ENCODE peak calls at places on chromosomes 11 and 22, in six cellular contexts. One of them, this sample, is unnamed.

GRCh38 chr11:9893474-9893873 is 229.6 kb downstream of the SWAP70 start:
- DNase-seq in body of pancreas: no peak
- DNase-seq in AG09309: no peak
- DNase-seq in upper lobe of right lung: no peak
- DNase-seq in pancreas: no peak
- DNase-seq in uterus: no peak
- DNase-seq in this sample: no peak

GRCh38 chr22:45969414-45969799 is 7.6 kb downstream of the WNT7B start:
- DNase-seq in body of pancreas: no peak
- DNase-seq in AG09309: no peak
- DNase-seq in upper lobe of right lung: no peak
- DNase-seq in pancreas: no peak
- DNase-seq in uterus: no peak
- DNase-seq in this sample: no peak

GRCh38 chr11:122642971-122643370 is 12.6 kb upstream of the UBASH3B start:
- DNase-seq in body of pancreas: no peak
- DNase-seq in AG09309: no peak
- DNase-seq in upper lobe of right lung: no peak
- DNase-seq in pancreas: no peak
- DNase-seq in uterus: no peak
- DNase-seq in this sample: no peak

GRCh38 chr11:118295834-118296454 is 8.6 kb upstream of the CD3E start:
- DNase-seq in body of pancreas: peak
- DNase-seq in AG09309: no peak
- DNase-seq in upper lobe of right lung: no peak
- DNase-seq in pancreas: no peak
- DNase-seq in uterus: no peak
- DNase-seq in this sample: no peak

GRCh38 chr11:111620518-111620917 is 18.3 kb downstream of the SIK2 start:
- DNase-seq in body of pancreas: no peak
- DNase-seq in AG09309: no peak
- DNase-seq in upper lobe of right lung: no peak
- DNase-seq in pancreas: no peak
- DNase-seq in uterus: no peak
- DNase-seq in this sample: no peak

GRCh38 chr11:82105331-82105992 is 628.2 kb downstream of the FAM181B start:
- DNase-seq in body of pancreas: no peak
- DNase-seq in AG09309: no peak
- DNase-seq in upper lobe of right lung: no peak
- DNase-seq in pancreas: no peak
- DNase-seq in uterus: no peak
- DNase-seq in this sample: no peak

GRCh38 chr11:17771841-17772401 is 37.3 kb downstream of the KCNC1 start:
- DNase-seq in body of pancreas: no peak
- DNase-seq in AG09309: no peak
- DNase-seq in upper lobe of right lung: no peak
- DNase-seq in pancreas: no peak
- DNase-seq in uterus: no peak
- DNase-seq in this sample: no peak

GRCh38 chr11:72395993-72396392 is 38.3 kb downstream of the CLPB start:
- DNase-seq in body of pancreas: no peak
- DNase-seq in AG09309: no peak
- DNase-seq in upper lobe of right lung: no peak
- DNase-seq in pancreas: no peak
- DNase-seq in uterus: no peak
- DNase-seq in this sample: no peak

GRCh38 chr22:21697021-21697771 is 31.4 kb downstream of the PPIL2 start:
- DNase-seq in body of pancreas: no peak
- DNase-seq in AG09309: no peak
- DNase-seq in upper lobe of right lung: no peak
- DNase-seq in pancreas: no peak
- DNase-seq in uterus: no peak
- DNase-seq in this sample: no peak

GRCh38 chr22:19962246-19962908 is 20.8 kb upstream of the TXNRD2 start:
- DNase-seq in body of pancreas: peak
- DNase-seq in AG09309: no peak
- DNase-seq in upper lobe of right lung: peak
- DNase-seq in pancreas: peak
- DNase-seq in uterus: peak
- DNase-seq in this sample: peak

GRCh38 chr11:6928916-6929315 is 2.7 kb downstream of the ZNF215 start:
- DNase-seq in body of pancreas: no peak
- DNase-seq in AG09309: no peak
- DNase-seq in upper lobe of right lung: no peak
- DNase-seq in pancreas: no peak
- DNase-seq in uterus: no peak
- DNase-seq in this sample: no peak

GRCh38 chr11:128324051-128324481 is 263.3 kb downstream of the ETS1 start:
- DNase-seq in body of pancreas: no peak
- DNase-seq in AG09309: no peak
- DNase-seq in upper lobe of right lung: no peak
- DNase-seq in pancreas: no peak
- DNase-seq in uterus: no peak
- DNase-seq in this sample: no peak

GRCh38 chr22:36141481-36141880 is 19.1 kb downstream of the APOL3 start:
- DNase-seq in body of pancreas: no peak
- DNase-seq in AG09309: no peak
- DNase-seq in upper lobe of right lung: no peak
- DNase-seq in pancreas: no peak
- DNase-seq in uterus: no peak
- DNase-seq in this sample: no peak

GRCh38 chr22:36135306-36135705 is 25.2 kb downstream of the APOL3 start:
- DNase-seq in body of pancreas: no peak
- DNase-seq in AG09309: no peak
- DNase-seq in upper lobe of right lung: no peak
- DNase-seq in pancreas: no peak
- DNase-seq in uterus: no peak
- DNase-seq in this sample: no peak

GRCh38 chr22:36134167-36134566 is 26.4 kb downstream of the APOL3 start:
- DNase-seq in body of pancreas: no peak
- DNase-seq in AG09309: no peak
- DNase-seq in upper lobe of right lung: no peak
- DNase-seq in pancreas: no peak
- DNase-seq in uterus: no peak
- DNase-seq in this sample: no peak

GRCh38 chr22:36136475-36136874 is 24.1 kb downstream of the APOL3 start:
- DNase-seq in body of pancreas: no peak
- DNase-seq in AG09309: no peak
- DNase-seq in upper lobe of right lung: no peak
- DNase-seq in pancreas: no peak
- DNase-seq in uterus: no peak
- DNase-seq in this sample: no peak

DNA sequence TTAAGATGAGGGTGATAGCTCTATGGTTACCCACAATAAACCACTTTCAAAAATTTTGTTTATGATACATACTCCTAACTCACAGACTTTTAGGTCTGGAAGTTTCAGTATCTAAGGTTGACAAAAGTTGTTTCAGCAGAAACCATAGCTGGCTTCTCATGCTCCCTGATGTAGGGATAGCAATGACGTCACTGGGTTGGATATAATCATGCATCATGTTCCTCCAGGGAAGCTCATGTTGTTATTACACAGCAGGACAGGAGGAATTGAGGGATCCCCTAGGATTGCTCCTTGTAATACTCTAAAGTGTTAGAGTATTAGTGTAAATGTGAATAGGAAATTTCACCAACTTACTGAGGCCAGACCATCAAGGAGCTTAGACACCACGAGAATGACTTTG is 23.6 kb downstream of the APOL3 start:
- DNase-seq in body of pancreas: no peak
- DNase-seq in AG09309: no peak
- DNase-seq in upper lobe of right lung: no peak
- DNase-seq in pancreas: no peak
- DNase-seq in uterus: no peak
- DNase-seq in this sample: no peak
- TF ChIP-seq CTCF in body of pancreas: no peak
- TF ChIP-seq CTCF in AG09309: no peak
- TF ChIP-seq CTCF in upper lobe of right lung: no peak
- TF ChIP-seq CTCF in pancreas: no peak
- TF ChIP-seq CTCF in uterus: no peak
- TF ChIP-seq CTCF in this sample: no peak

DNA sequence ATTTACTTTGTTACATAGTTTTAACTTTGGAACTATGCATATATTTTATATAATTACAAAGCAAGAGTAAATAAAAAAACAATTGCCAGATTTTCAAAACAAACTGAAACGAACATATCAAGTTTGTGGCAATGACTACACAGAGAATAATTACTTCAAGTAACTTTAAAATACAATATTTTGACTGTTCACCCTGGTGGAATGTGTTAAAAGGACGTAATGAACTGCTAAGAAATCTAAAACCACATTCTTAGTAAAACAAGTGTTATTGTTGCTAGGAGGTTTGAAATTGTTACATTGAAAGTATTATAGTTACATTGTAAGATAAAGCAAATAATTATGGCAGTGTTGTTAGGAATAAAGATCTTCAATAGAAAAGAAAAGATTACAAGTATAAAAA is 71.4 kb downstream of the SFI1 start:
- DNase-seq in body of pancreas: no peak
- DNase-seq in AG09309: no peak
- DNase-seq in upper lobe of right lung: no peak
- DNase-seq in pancreas: no peak
- DNase-seq in uterus: no peak
- DNase-seq in this sample: no peak
- H3K4me3 ChIP-seq in body of pancreas: no peak
- H3K4me3 ChIP-seq in AG09309: no peak
- H3K4me3 ChIP-seq in upper lobe of right lung: no peak
- H3K4me3 ChIP-seq in pancreas: no peak
- H3K4me3 ChIP-seq in uterus: no peak
- H3K4me3 ChIP-seq in this sample: no peak

GRCh38 chr11:84396521-84396920 is 1110.4 kb upstream of the CCDC90B start:
- DNase-seq in body of pancreas: no peak
- DNase-seq in AG09309: no peak
- DNase-seq in upper lobe of right lung: no peak
- DNase-seq in pancreas: no peak
- DNase-seq in uterus: no peak
- DNase-seq in this sample: no peak

GRCh38 chr11:84398017-84398626 is 1112.0 kb upstream of the CCDC90B start:
- DNase-seq in body of pancreas: no peak
- DNase-seq in AG09309: peak
- DNase-seq in upper lobe of right lung: no peak
- DNase-seq in pancreas: no peak
- DNase-seq in uterus: no peak
- DNase-seq in this sample: peak
- TF ChIP-seq CTCF in body of pancreas: peak
- TF ChIP-seq CTCF in AG09309: peak
- TF ChIP-seq CTCF in upper lobe of right lung: no peak
- TF ChIP-seq CTCF in pancreas: no peak
- TF ChIP-seq CTCF in uterus: no peak
- TF ChIP-seq CTCF in this sample: peak

GRCh38 chr11:65871811-65872548 is 620 bp downstream of the EFEMP2 start:
- DNase-seq in body of pancreas: no peak
- DNase-seq in AG09309: no peak
- DNase-seq in upper lobe of right lung: peak
- DNase-seq in pancreas: no peak
- DNase-seq in uterus: peak
- DNase-seq in this sample: no peak
- H3K4me3 ChIP-seq in body of pancreas: no peak
- H3K4me3 ChIP-seq in AG09309: peak
- H3K4me3 ChIP-seq in upper lobe of right lung: peak
- H3K4me3 ChIP-seq in pancreas: peak
- H3K4me3 ChIP-seq in uterus: peak
- H3K4me3 ChIP-seq in this sample: no peak

GRCh38 chr22:48532986-48533385 is 1294.7 kb downstream of the BRD1 start:
- DNase-seq in body of pancreas: no peak
- DNase-seq in AG09309: no peak
- DNase-seq in upper lobe of right lung: no peak
- DNase-seq in pancreas: no peak
- DNase-seq in uterus: no peak
- DNase-seq in this sample: no peak

GRCh38 chr22:48528221-48528915 is 1299.3 kb downstream of the BRD1 start:
- DNase-seq in body of pancreas: no peak
- DNase-seq in AG09309: no peak
- DNase-seq in upper lobe of right lung: peak
- DNase-seq in pancreas: no peak
- DNase-seq in uterus: no peak
- DNase-seq in this sample: no peak

GRCh38 chr22:48531721-48532435 is 1295.8 kb downstream of the BRD1 start:
- DNase-seq in body of pancreas: no peak
- DNase-seq in AG09309: no peak
- DNase-seq in upper lobe of right lung: no peak
- DNase-seq in pancreas: no peak
- DNase-seq in uterus: no peak
- DNase-seq in this sample: no peak

GRCh38 chr22:48530666-48531065 is 1297.0 kb downstream of the BRD1 start:
- DNase-seq in body of pancreas: no peak
- DNase-seq in AG09309: no peak
- DNase-seq in upper lobe of right lung: no peak
- DNase-seq in pancreas: no peak
- DNase-seq in uterus: no peak
- DNase-seq in this sample: no peak

DNA sequence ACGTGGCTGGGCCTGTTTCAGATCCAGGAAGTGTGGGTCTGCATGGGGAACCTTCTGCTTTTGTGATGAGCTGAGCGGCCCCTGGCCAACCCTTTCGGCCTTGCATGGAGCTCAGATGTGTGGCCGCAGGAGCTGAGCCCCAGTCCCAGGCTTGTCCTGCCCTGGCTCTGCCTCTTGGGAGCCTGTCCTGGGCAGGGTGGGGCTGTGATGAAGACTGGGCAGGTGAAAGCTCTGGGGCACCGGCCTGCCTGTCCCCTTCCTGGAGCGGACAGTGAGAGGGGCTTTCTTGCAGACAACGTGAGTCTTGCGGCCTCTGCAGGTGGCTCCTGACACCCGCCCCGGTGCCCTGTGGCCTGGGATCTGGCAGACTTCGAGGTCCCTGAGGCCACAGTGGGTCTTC is 1296.6 kb downstream of the BRD1 start:
- DNase-seq in body of pancreas: no peak
- DNase-seq in AG09309: no peak
- DNase-seq in upper lobe of right lung: no peak
- DNase-seq in pancreas: no peak
- DNase-seq in uterus: no peak
- DNase-seq in this sample: no peak
- TF ChIP-seq CTCF in body of pancreas: no peak
- TF ChIP-seq CTCF in AG09309: no peak
- TF ChIP-seq CTCF in upper lobe of right lung: no peak
- TF ChIP-seq CTCF in pancreas: no peak
- TF ChIP-seq CTCF in uterus: no peak
- TF ChIP-seq CTCF in this sample: no peak